ENCODE peak calls at places on chromosome X, in ten cellular contexts. One of them, this sample, is unnamed.

GRCh38 chrX:102899940-102900916 is 36.8 kb upstream of the RAB40AL start:
- DNase-seq in CD4-positive, alpha-beta memory T cell: peak; percentile 71
- DNase-seq in H9: peak; percentile 67
- DNase-seq in mammary epithelial cell: peak; percentile 64
- DNase-seq in IMR-90: peak; percentile 74
- DNase-seq in lower lobe of right lung: peak; percentile 47
- DNase-seq in cardiac muscle cell: peak; percentile 74
- DNase-seq in right lobe of liver: peak; percentile 42
- DNase-seq in upper lobe of left lung: no peak
- DNase-seq in CD8-positive, alpha-beta memory T cell: peak; percentile 50
- DNase-seq in this sample: no peak

GRCh38 chrX:29903365-29903764 is 312.0 kb upstream of the MAGEB2 start:
- DNase-seq in IMR-90: peak; percentile 7
- DNase-seq in H9: no peak
- DNase-seq in cardiac muscle cell: peak; percentile 24
- DNase-seq in mammary epithelial cell: no peak
- DNase-seq in CD4-positive, alpha-beta memory T cell: no peak
- DNase-seq in CD8-positive, alpha-beta memory T cell: no peak
- DNase-seq in right lobe of liver: no peak
- DNase-seq in lower lobe of right lung: no peak
- DNase-seq in upper lobe of left lung: no peak
- DNase-seq in this sample: no peak

GRCh38 chrX:155028749-155029360 is 2.2 kb downstream of the FUNDC2 start:
- DNase-seq in lower lobe of right lung: no peak
- DNase-seq in cardiac muscle cell: peak; percentile 71
- DNase-seq in CD4-positive, alpha-beta memory T cell: no peak
- DNase-seq in H9: no peak
- DNase-seq in CD8-positive, alpha-beta memory T cell: no peak
- DNase-seq in IMR-90: peak; percentile 39
- DNase-seq in right lobe of liver: no peak
- DNase-seq in upper lobe of left lung: no peak
- DNase-seq in mammary epithelial cell: peak; percentile 39
- DNase-seq in this sample: no peak

GRCh38 chrX:115067812-115068211 is 50.4 kb upstream of the IL13RA2 start:
- DNase-seq in CD4-positive, alpha-beta memory T cell: no peak
- DNase-seq in CD8-positive, alpha-beta memory T cell: no peak
- DNase-seq in cardiac muscle cell: peak; percentile 40
- DNase-seq in H9: no peak
- DNase-seq in right lobe of liver: no peak
- DNase-seq in IMR-90: peak; percentile 35
- DNase-seq in upper lobe of left lung: no peak
- DNase-seq in mammary epithelial cell: no peak
- DNase-seq in lower lobe of right lung: no peak
- DNase-seq in this sample: no peak

GRCh38 chrX:41475611-41476241 is 28.6 kb downstream of the NYX start:
- DNase-seq in upper lobe of left lung: no peak
- DNase-seq in H9: peak; percentile 89
- DNase-seq in cardiac muscle cell: no peak
- DNase-seq in CD8-positive, alpha-beta memory T cell: no peak
- DNase-seq in mammary epithelial cell: no peak
- DNase-seq in right lobe of liver: no peak
- DNase-seq in CD4-positive, alpha-beta memory T cell: no peak
- DNase-seq in lower lobe of right lung: no peak
- DNase-seq in IMR-90: no peak
- DNase-seq in this sample: no peak

GRCh38 chrX:2360731-2361130 is 140.0 kb downstream of the DHRSX start:
- DNase-seq in right lobe of liver: no peak
- DNase-seq in cardiac muscle cell: peak; percentile 71
- DNase-seq in IMR-90: no peak
- DNase-seq in upper lobe of left lung: no peak
- DNase-seq in lower lobe of right lung: no peak
- DNase-seq in CD8-positive, alpha-beta memory T cell: no peak
- DNase-seq in CD4-positive, alpha-beta memory T cell: no peak
- DNase-seq in H9: no peak
- DNase-seq in mammary epithelial cell: no peak
- DNase-seq in this sample: no peak

GRCh38 chrX:48548871-48549270 is 9.4 kb downstream of the TBC1D25 start:
- DNase-seq in CD8-positive, alpha-beta memory T cell: no peak
- DNase-seq in H9: no peak
- DNase-seq in upper lobe of left lung: no peak
- DNase-seq in right lobe of liver: no peak
- DNase-seq in cardiac muscle cell: no peak
- DNase-seq in mammary epithelial cell: no peak
- DNase-seq in lower lobe of right lung: no peak
- DNase-seq in IMR-90: no peak
- DNase-seq in CD4-positive, alpha-beta memory T cell: no peak
- DNase-seq in this sample: no peak

GRCh38 chrX:455199-455598 is 68.5 kb upstream of the PPP2R3B start:
- DNase-seq in CD8-positive, alpha-beta memory T cell: no peak
- DNase-seq in lower lobe of right lung: no peak
- DNase-seq in upper lobe of left lung: no peak
- DNase-seq in right lobe of liver: no peak
- DNase-seq in CD4-positive, alpha-beta memory T cell: no peak
- DNase-seq in mammary epithelial cell: no peak
- DNase-seq in cardiac muscle cell: no peak
- DNase-seq in H9: no peak
- DNase-seq in IMR-90: no peak
- DNase-seq in this sample: peak; percentile 4

GRCh38 chrX:66760648-66761047 is 121.8 kb upstream of the EDA2R start:
- DNase-seq in cardiac muscle cell: no peak
- DNase-seq in upper lobe of left lung: no peak
- DNase-seq in CD8-positive, alpha-beta memory T cell: no peak
- DNase-seq in mammary epithelial cell: no peak
- DNase-seq in IMR-90: no peak
- DNase-seq in CD4-positive, alpha-beta memory T cell: no peak
- DNase-seq in right lobe of liver: no peak
- DNase-seq in H9: no peak
- DNase-seq in lower lobe of right lung: no peak
- DNase-seq in this sample: no peak

GRCh38 chrX:132738951-132739350 is 219.5 kb downstream of the HS6ST2 start:
- DNase-seq in CD8-positive, alpha-beta memory T cell: no peak
- DNase-seq in cardiac muscle cell: no peak
- DNase-seq in H9: no peak
- DNase-seq in IMR-90: no peak
- DNase-seq in mammary epithelial cell: no peak
- DNase-seq in lower lobe of right lung: no peak
- DNase-seq in right lobe of liver: no peak
- DNase-seq in CD4-positive, alpha-beta memory T cell: no peak
- DNase-seq in upper lobe of left lung: no peak
- DNase-seq in this sample: no peak

DNA sequence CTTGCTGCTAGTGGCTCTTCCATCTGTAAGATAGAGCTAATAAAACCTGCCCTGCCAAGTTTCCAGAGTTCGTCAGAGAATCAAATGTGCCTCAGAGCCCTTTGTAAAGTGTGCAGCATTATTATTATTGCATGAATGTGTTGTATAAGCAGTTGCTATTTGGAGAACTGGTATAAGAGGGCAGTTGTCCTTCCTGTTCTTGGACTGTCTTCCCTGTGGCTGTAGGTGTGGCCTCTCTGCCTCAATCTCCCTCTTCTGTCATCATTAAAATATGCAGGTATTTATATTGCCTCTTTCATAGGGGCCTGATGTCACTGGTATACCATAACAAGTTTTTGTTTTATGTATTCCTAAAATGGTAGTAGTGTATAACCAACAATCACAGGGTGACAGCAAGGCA is 3.8 kb downstream of the MTM1 start:
- DNase-seq in cardiac muscle cell: no peak
- DNase-seq in H9: no peak
- DNase-seq in upper lobe of left lung: no peak
- DNase-seq in right lobe of liver: no peak
- DNase-seq in CD4-positive, alpha-beta memory T cell: no peak
- DNase-seq in IMR-90: no peak
- DNase-seq in CD8-positive, alpha-beta memory T cell: no peak
- DNase-seq in mammary epithelial cell: peak; percentile 56
- DNase-seq in lower lobe of right lung: no peak
- DNase-seq in this sample: no peak
- H3K4me1 ChIP-seq in cardiac muscle cell: no peaks in the 10 kb centered on the region
- H3K4me1 ChIP-seq in H9: peaks cover 5% of the 10 kb centered on the region
- H3K4me1 ChIP-seq in upper lobe of left lung: peaks cover 22% of the 10 kb centered on the region
- H3K4me1 ChIP-seq in right lobe of liver: peaks cover 25% of the 10 kb centered on the region
- H3K4me1 ChIP-seq in CD4-positive, alpha-beta memory T cell: peaks cover 78% of the 10 kb centered on the region
- H3K4me1 ChIP-seq in IMR-90: peaks cover 6% of the 10 kb centered on the region
- H3K4me1 ChIP-seq in CD8-positive, alpha-beta memory T cell: peaks cover 73% of the 10 kb centered on the region
- H3K4me1 ChIP-seq in mammary epithelial cell: peaks cover 44% of the 10 kb centered on the region
- H3K4me1 ChIP-seq in lower lobe of right lung: peaks cover 54% of the 10 kb centered on the region
- H3K4me1 ChIP-seq in this sample: peaks cover 5% of the 10 kb centered on the region

DNA sequence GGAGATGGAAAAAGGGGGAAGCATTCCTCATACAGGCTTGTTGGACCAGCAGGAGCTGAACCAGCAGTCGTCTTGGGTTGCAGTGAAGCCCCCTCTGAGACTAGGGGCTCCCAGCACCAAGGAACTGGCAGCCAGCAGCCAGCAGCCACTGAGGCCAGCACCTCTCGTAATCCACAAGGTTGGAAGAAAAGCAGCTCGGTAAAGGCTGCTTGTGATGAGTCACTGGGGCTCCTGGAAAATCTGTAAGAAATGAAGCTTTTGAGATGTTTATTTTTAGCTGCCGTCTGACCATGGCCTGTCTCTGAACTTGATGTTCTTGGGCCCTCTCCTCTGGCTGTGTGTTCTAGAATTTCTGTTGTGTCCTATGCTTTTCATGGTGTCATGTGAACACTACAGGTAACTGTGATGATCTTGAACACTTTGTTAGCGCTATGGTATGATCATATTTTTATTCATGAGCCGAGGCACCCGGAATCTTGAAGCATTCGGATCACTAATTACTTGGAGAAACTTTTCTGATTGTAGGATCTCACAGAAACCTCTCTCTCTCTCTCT is 18.6 kb downstream of the CLCN4 start:
- DNase-seq in H9: no peak
- DNase-seq in CD4-positive, alpha-beta memory T cell: no peak
- DNase-seq in mammary epithelial cell: no peak
- DNase-seq in lower lobe of right lung: no peak
- DNase-seq in upper lobe of left lung: no peak
- DNase-seq in IMR-90: peak; percentile 77
- DNase-seq in right lobe of liver: no peak
- DNase-seq in CD8-positive, alpha-beta memory T cell: no peak
- DNase-seq in cardiac muscle cell: peak; percentile 68
- DNase-seq in this sample: no peak
- H3K27ac ChIP-seq in H9: no peak overlapping the region
- H3K27ac ChIP-seq in CD4-positive, alpha-beta memory T cell: no peak overlapping the region
- H3K27ac ChIP-seq in mammary epithelial cell: no peak overlapping the region
- H3K27ac ChIP-seq in lower lobe of right lung: no peak overlapping the region
- H3K27ac ChIP-seq in upper lobe of left lung: no peak overlapping the region
- H3K27ac ChIP-seq in IMR-90: no peak overlapping the region
- H3K27ac ChIP-seq in right lobe of liver: no peak overlapping the region
- H3K27ac ChIP-seq in CD8-positive, alpha-beta memory T cell: no peak overlapping the region
- H3K27ac ChIP-seq in cardiac muscle cell: no peak overlapping the region
- H3K27ac ChIP-seq in this sample: no peak overlapping the region

GRCh38 chrX:13688772-13689518 is at the start of gene RAB9A:
- DNase-seq in upper lobe of left lung: peak; percentile 97
- DNase-seq in H9: peak; percentile 81
- DNase-seq in IMR-90: peak; percentile 68
- DNase-seq in right lobe of liver: peak; percentile 87
- DNase-seq in CD4-positive, alpha-beta memory T cell: peak; percentile 83
- DNase-seq in mammary epithelial cell: peak; percentile 82
- DNase-seq in lower lobe of right lung: peak; percentile 86
- DNase-seq in CD8-positive, alpha-beta memory T cell: peak; percentile 80
- DNase-seq in cardiac muscle cell: peak; percentile 75
- DNase-seq in this sample: peak; percentile 95

GRCh38 chrX:13689519-13690211 is 737 bp downstream of the RAB9A start:
- DNase-seq in cardiac muscle cell: peak; percentile 27
- DNase-seq in IMR-90: peak; percentile 40
- DNase-seq in mammary epithelial cell: peak; percentile 36
- DNase-seq in CD8-positive, alpha-beta memory T cell: no peak
- DNase-seq in right lobe of liver: no peak
- DNase-seq in CD4-positive, alpha-beta memory T cell: no peak
- DNase-seq in H9: no peak
- DNase-seq in lower lobe of right lung: no peak
- DNase-seq in upper lobe of left lung: no peak
- DNase-seq in this sample: no peak

GRCh38 chrX:13687203-13687602 is 1.7 kb upstream of the RAB9A start:
- DNase-seq in cardiac muscle cell: no peak
- DNase-seq in CD8-positive, alpha-beta memory T cell: no peak
- DNase-seq in right lobe of liver: no peak
- DNase-seq in lower lobe of right lung: no peak
- DNase-seq in CD4-positive, alpha-beta memory T cell: no peak
- DNase-seq in IMR-90: no peak
- DNase-seq in mammary epithelial cell: no peak
- DNase-seq in upper lobe of left lung: no peak
- DNase-seq in H9: no peak
- DNase-seq in this sample: no peak

GRCh38 chrX:13690836-13691235 is 1.9 kb downstream of the RAB9A start:
- DNase-seq in H9: no peak
- DNase-seq in mammary epithelial cell: peak; percentile 31
- DNase-seq in upper lobe of left lung: no peak
- DNase-seq in IMR-90: no peak
- DNase-seq in cardiac muscle cell: no peak
- DNase-seq in lower lobe of right lung: no peak
- DNase-seq in right lobe of liver: no peak
- DNase-seq in CD8-positive, alpha-beta memory T cell: no peak
- DNase-seq in CD4-positive, alpha-beta memory T cell: no peak
- DNase-seq in this sample: no peak

GRCh38 chrX:13688384-13688771 is 550 bp upstream of the RAB9A start:
- DNase-seq in cardiac muscle cell: no peak
- DNase-seq in IMR-90: no peak
- DNase-seq in mammary epithelial cell: no peak
- DNase-seq in lower lobe of right lung: no peak
- DNase-seq in CD4-positive, alpha-beta memory T cell: no peak
- DNase-seq in CD8-positive, alpha-beta memory T cell: no peak
- DNase-seq in H9: no peak
- DNase-seq in right lobe of liver: no peak
- DNase-seq in upper lobe of left lung: no peak
- DNase-seq in this sample: no peak
- H3K4me1 ChIP-seq in cardiac muscle cell: peaks cover 15% of the 10 kb centered on the region
- H3K4me1 ChIP-seq in IMR-90: peaks cover 2% of the 10 kb centered on the region
- H3K4me1 ChIP-seq in mammary epithelial cell: peaks cover 43% of the 10 kb centered on the region
- H3K4me1 ChIP-seq in lower lobe of right lung: peaks cover 2% of the 10 kb centered on the region
- H3K4me1 ChIP-seq in CD4-positive, alpha-beta memory T cell: peaks cover 41% of the 10 kb centered on the region
- H3K4me1 ChIP-seq in CD8-positive, alpha-beta memory T cell: peaks cover 28% of the 10 kb centered on the region
- H3K4me1 ChIP-seq in H9: peaks cover 6% of the 10 kb centered on the region
- H3K4me1 ChIP-seq in right lobe of liver: peaks cover 11% of the 10 kb centered on the region
- H3K4me1 ChIP-seq in upper lobe of left lung: peaks cover 4% of the 10 kb centered on the region
- H3K4me1 ChIP-seq in this sample: peaks cover 8% of the 10 kb centered on the region

DNA sequence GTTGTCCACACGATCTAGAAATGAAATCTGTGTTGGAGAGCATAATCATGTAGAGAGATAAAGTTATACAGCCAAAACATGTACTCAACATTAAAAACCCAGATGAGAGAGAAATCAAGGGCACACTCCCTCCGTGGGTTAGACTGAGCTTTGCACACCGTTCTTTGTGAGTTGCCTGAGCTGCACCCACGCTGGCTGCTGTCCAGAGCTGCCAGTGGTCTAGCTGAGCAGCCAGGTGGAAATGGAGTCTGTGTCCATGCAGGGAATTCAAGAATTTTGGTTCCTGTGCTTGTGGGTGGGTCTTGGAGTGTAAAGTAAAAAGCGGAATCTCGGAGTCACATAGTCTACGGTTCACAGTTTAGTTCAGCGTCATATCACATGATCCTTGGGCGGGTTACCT is 84.6 kb downstream of the GPR143 start:
- DNase-seq in lower lobe of right lung: no peak
- DNase-seq in H9: no peak
- DNase-seq in cardiac muscle cell: no peak
- DNase-seq in upper lobe of left lung: no peak
- DNase-seq in IMR-90: no peak
- DNase-seq in mammary epithelial cell: no peak
- DNase-seq in CD4-positive, alpha-beta memory T cell: no peak
- DNase-seq in CD8-positive, alpha-beta memory T cell: no peak
- DNase-seq in right lobe of liver: no peak
- DNase-seq in this sample: no peak
- H3K27ac ChIP-seq in lower lobe of right lung: no peak overlapping the region
- H3K27ac ChIP-seq in H9: no peak overlapping the region
- H3K27ac ChIP-seq in cardiac muscle cell: no peak overlapping the region
- H3K27ac ChIP-seq in upper lobe of left lung: no peak overlapping the region
- H3K27ac ChIP-seq in IMR-90: no peak overlapping the region
- H3K27ac ChIP-seq in mammary epithelial cell: no peak overlapping the region
- H3K27ac ChIP-seq in CD4-positive, alpha-beta memory T cell: no peak overlapping the region
- H3K27ac ChIP-seq in CD8-positive, alpha-beta memory T cell: no peak overlapping the region
- H3K27ac ChIP-seq in right lobe of liver: no peak overlapping the region
- H3K27ac ChIP-seq in this sample: no peak overlapping the region